ENCODE peak calls at places on chromosomes 7 and 10, in five cellular contexts. One of them, this sample, is unnamed.

GRCh38 chr7:129530881-129531391 is 28.6 kb downstream of the SMKR1 start:
- DNase-seq in ELR: peak
- DNase-seq in right lobe of liver: no peak
- DNase-seq in amygdala: no peak
- DNase-seq in HT-29: no peak
- DNase-seq in this sample: peak

GRCh38 chr7:46369933-46370654 is 449.0 kb upstream of the IGFBP3 start:
- DNase-seq in amygdala: no peak
- DNase-seq in right lobe of liver: no peak
- DNase-seq in ELR: peak
- DNase-seq in HT-29: peak
- DNase-seq in this sample: peak

GRCh38 chr7:108136191-108136581 is 6.0 kb upstream of the LAMB4 start:
- DNase-seq in HT-29: no peak
- DNase-seq in amygdala: no peak
- DNase-seq in right lobe of liver: no peak
- DNase-seq in ELR: no peak
- DNase-seq in this sample: no peak

GRCh38 chr10:86387221-86387794 is 20.7 kb upstream of the GRID1 start:
- DNase-seq in HT-29: no peak
- DNase-seq in amygdala: no peak
- DNase-seq in right lobe of liver: no peak
- DNase-seq in ELR: no peak
- DNase-seq in this sample: no peak

GRCh38 chr10:3500408-3500856 is 284.6 kb downstream of the KLF6 start:
- DNase-seq in right lobe of liver: no peak
- DNase-seq in HT-29: no peak
- DNase-seq in ELR: no peak
- DNase-seq in amygdala: peak
- DNase-seq in this sample: peak

GRCh38 chr10:12360461-12360860 is 11.1 kb downstream of the CAMK1D start:
- DNase-seq in HT-29: no peak
- DNase-seq in right lobe of liver: no peak
- DNase-seq in amygdala: no peak
- DNase-seq in ELR: no peak
- DNase-seq in this sample: no peak

GRCh38 chr7:155796381-155797261 is 15.6 kb downstream of the SHH start:
- DNase-seq in HT-29: peak
- DNase-seq in ELR: peak
- DNase-seq in amygdala: no peak
- DNase-seq in right lobe of liver: peak
- DNase-seq in this sample: no peak

GRCh38 chr7:150856303-150857275 is 4.3 kb downstream of the AOC1 start:
- DNase-seq in ELR: no peak
- DNase-seq in right lobe of liver: no peak
- DNase-seq in amygdala: no peak
- DNase-seq in HT-29: no peak
- DNase-seq in this sample: no peak

GRCh38 chr7:156014201-156014600 is 201.9 kb upstream of the SHH start:
- DNase-seq in ELR: no peak
- DNase-seq in right lobe of liver: no peak
- DNase-seq in HT-29: no peak
- DNase-seq in amygdala: no peak
- DNase-seq in this sample: no peak

GRCh38 chr7:16071246-16071857 is 350.0 kb downstream of the CRPPA start:
- DNase-seq in amygdala: no peak
- DNase-seq in right lobe of liver: no peak
- DNase-seq in ELR: peak
- DNase-seq in HT-29: peak
- DNase-seq in this sample: peak

GRCh38 chr7:38728145-38728544 is 97.0 kb upstream of the AMPH start:
- DNase-seq in amygdala: no peak
- DNase-seq in right lobe of liver: no peak
- DNase-seq in ELR: peak
- DNase-seq in HT-29: no peak
- DNase-seq in this sample: no peak

GRCh38 chr10:43250925-43251663 is 15.8 kb downstream of the RASGEF1A start:
- DNase-seq in amygdala: no peak
- DNase-seq in ELR: no peak
- DNase-seq in HT-29: no peak
- DNase-seq in right lobe of liver: peak
- DNase-seq in this sample: no peak

GRCh38 chr7:70614237-70614984 is 517.5 kb upstream of the GALNT17 start:
- DNase-seq in HT-29: no peak
- DNase-seq in ELR: peak
- DNase-seq in right lobe of liver: peak
- DNase-seq in amygdala: peak
- DNase-seq in this sample: no peak

GRCh38 chr7:12839508-12840153 is 152.2 kb downstream of the ARL4A start:
- DNase-seq in ELR: no peak
- DNase-seq in amygdala: no peak
- DNase-seq in right lobe of liver: no peak
- DNase-seq in HT-29: peak
- DNase-seq in this sample: no peak

GRCh38 chr7:74032624-74033371 is 4.8 kb downstream of the ELN start:
- DNase-seq in right lobe of liver: no peak
- DNase-seq in amygdala: no peak
- DNase-seq in ELR: no peak
- DNase-seq in HT-29: no peak
- DNase-seq in this sample: no peak

GRCh38 chr7:116492654-116493109 is 6.9 kb upstream of the CAV2 start:
- DNase-seq in right lobe of liver: no peak
- DNase-seq in ELR: no peak
- DNase-seq in HT-29: no peak
- DNase-seq in amygdala: no peak
- DNase-seq in this sample: no peak

GRCh38 chr10:132721725-132722124 is 64.2 kb downstream of the NKX6-2 start:
- DNase-seq in HT-29: no peak
- DNase-seq in amygdala: no peak
- DNase-seq in ELR: peak
- DNase-seq in right lobe of liver: no peak
- DNase-seq in this sample: no peak

GRCh38 chr7:120842131-120842621 is 15.8 kb downstream of the TSPAN12 start:
- DNase-seq in HT-29: no peak
- DNase-seq in right lobe of liver: no peak
- DNase-seq in amygdala: no peak
- DNase-seq in ELR: no peak
- DNase-seq in this sample: no peak

GRCh38 chr10:50561266-50561665 is 62.5 kb downstream of the SGMS1 start:
- DNase-seq in right lobe of liver: no peak
- DNase-seq in amygdala: no peak
- DNase-seq in ELR: no peak
- DNase-seq in HT-29: no peak
- DNase-seq in this sample: peak

GRCh38 chr7:157058026-157058425 is 47.6 kb upstream of the MNX1 start:
- DNase-seq in amygdala: no peak
- DNase-seq in HT-29: no peak
- DNase-seq in ELR: no peak
- DNase-seq in right lobe of liver: no peak
- DNase-seq in this sample: no peak

GRCh38 chr7:157690833-157691382 is 354.1 kb downstream of the DNAJB6 start:
- DNase-seq in HT-29: no peak
- DNase-seq in ELR: no peak
- DNase-seq in right lobe of liver: no peak
- DNase-seq in amygdala: peak
- DNase-seq in this sample: no peak

GRCh38 chr7:44634839-44635591 is 28.6 kb downstream of the OGDH start:
- DNase-seq in HT-29: peak
- DNase-seq in amygdala: no peak
- DNase-seq in ELR: no peak
- DNase-seq in right lobe of liver: no peak
- DNase-seq in this sample: no peak

GRCh38 chr10:112536663-112537062 is 89.6 kb downstream of the VTI1A start:
- DNase-seq in HT-29: no peak
- DNase-seq in amygdala: no peak
- DNase-seq in ELR: peak
- DNase-seq in right lobe of liver: no peak
- DNase-seq in this sample: no peak

GRCh38 chr10:124911124-124912051 is 30.5 kb upstream of the ZRANB1 start:
- DNase-seq in HT-29: no peak
- DNase-seq in amygdala: no peak
- DNase-seq in ELR: no peak
- DNase-seq in right lobe of liver: no peak
- DNase-seq in this sample: no peak

GRCh38 chr7:92296235-92296634 is 50.5 kb downstream of the ANKIB1 start:
- DNase-seq in ELR: no peak
- DNase-seq in amygdala: no peak
- DNase-seq in right lobe of liver: no peak
- DNase-seq in HT-29: no peak
- DNase-seq in this sample: no peak

GRCh38 chr7:46838463-46838862 is 743.4 kb downstream of the TNS3 start:
- DNase-seq in HT-29: no peak
- DNase-seq in ELR: no peak
- DNase-seq in amygdala: no peak
- DNase-seq in right lobe of liver: no peak
- DNase-seq in this sample: no peak

GRCh38 chr7:31074403-31074802 is 22.3 kb downstream of the ADCYAP1R1 start:
- DNase-seq in right lobe of liver: peak
- DNase-seq in ELR: no peak
- DNase-seq in HT-29: no peak
- DNase-seq in amygdala: no peak
- DNase-seq in this sample: no peak

GRCh38 chr7:112448891-112449290 is 1.4 kb upstream of the IFRD1 start:
- DNase-seq in right lobe of liver: no peak
- DNase-seq in HT-29: no peak
- DNase-seq in ELR: peak
- DNase-seq in amygdala: no peak
- DNase-seq in this sample: no peak

GRCh38 chr7:90701021-90701420 is 104.9 kb downstream of the CDK14 start:
- DNase-seq in amygdala: no peak
- DNase-seq in right lobe of liver: no peak
- DNase-seq in HT-29: no peak
- DNase-seq in ELR: no peak
- DNase-seq in this sample: no peak